ENCODE peak calls at places on chromosomes 5 and 9, in five cellular contexts. K is T47D, Q is HFF-Myc, U is KBM-7, W is PC-9. O is an unnamed sample.

GRCh38 chr5:19855453-19855852 is 132.5 kb downstream of the CDH18 start:
- DNase-seq in K (no peak), Q (no peak), U (no peak), W (no peak), O (no peak)

GRCh38 chr9:113599647-113600476 is 136.3 kb downstream of the RGS3 start:
- DNase-seq in K (no peak), Q (peak; percentile 94), U (no peak), W (peak; percentile 22), O (no peak)

GRCh38 chr9:96344458-96345180 is 38.9 kb downstream of the SLC35D2 start:
- DNase-seq in K (peak; percentile 11), Q (peak; percentile 92), U (no peak), W (peak; percentile 87), O (peak; percentile 87)

GRCh38 chr9:106818034-106818433 is 44.9 kb upstream of the ZNF462 start:
- DNase-seq in K (no peak), Q (no peak), U (no peak), W (no peak), O (no peak)

GRCh38 chr5:134153241-134153640 is 23.5 kb downstream of the SKP1 start:
- DNase-seq in K (no peak), Q (no peak), U (no peak), W (no peak), O (no peak)

GRCh38 chr5:34570143-34570542 is 86.0 kb upstream of the RAI14 start:
- DNase-seq in K (no peak), Q (no peak), U (no peak), W (no peak), O (no peak)

GRCh38 chr5:173839117-173839713 is 48.9 kb upstream of the CPEB4 start:
- DNase-seq in K (no peak), Q (no peak), U (no peak), W (peak; percentile 44), O (no peak)

GRCh38 chr5:162248107-162248713 is 180.6 kb downstream of the GABRG2 start:
- DNase-seq in K (peak; percentile 41), Q (no peak), U (no peak), W (no peak), O (no peak)

GRCh38 chr5:120160120-120160895 is 303.8 kb upstream of the PRR16 start:
- DNase-seq in K (no peak), Q (no peak), U (no peak), W (peak; percentile 45), O (peak; percentile 37)

O was measured in AG04450.